ENCODE peak calls at places on chromosomes 3 and 15, in five cellular contexts. M is HepG2, D is GM12878, B is SK-N-SH, U is K562. R is an unnamed sample.

GRCh38 chr3:48408823-48409281 is 21.0 kb downstream of the PLXNB1 start:
- DNase-seq in B (peak; percentile 24), D (no peak), M (no peak), U (no peak), R (no peak)

GRCh38 chr15:56327721-56328502 is 37.3 kb upstream of the TEX9 start:
- DNase-seq in D (no peak), M (no peak), U (no peak), B (no peak), R (no peak)

GRCh38 chr3:14288168-14288788 is 109.7 kb downstream of the LSM3 start:
- DNase-seq in B (no peak), D (no peak), M (no peak), U (no peak), R (no peak)

GRCh38 chr3:101325393-101326134 is 5.2 kb upstream of the IMPG2 start:
- DNase-seq in M (no peak), B (no peak), U (peak; percentile 35), D (no peak), R (no peak)

GRCh38 chr3:46931631-46932441 is 44.7 kb downstream of the CCDC12 start:
- DNase-seq in B (peak; percentile 43), U (no peak), M (peak; percentile 80), D (peak; percentile 57), R (no peak)

GRCh38 chr3:155553800-155554199 is 191.1 kb downstream of the PLCH1 start:
- DNase-seq in U (no peak), B (no peak), D (no peak), M (peak; percentile 9), R (no peak)

GRCh38 chr15:92034227-92034626 is 180.7 kb downstream of the SLCO3A1 start:
- DNase-seq in D (no peak), U (no peak), B (no peak), M (no peak), R (no peak)

GRCh38 chr15:29698030-29698701 is 124.1 kb downstream of the TJP1 start:
- DNase-seq in M (peak; percentile 61), D (no peak), B (no peak), U (no peak), R (no peak)

GRCh38 chr3:85487375-85487774 is 528.6 kb downstream of the CADM2 start:
- DNase-seq in B (no peak), D (no peak), M (no peak), U (no peak), R (no peak)

GRCh38 chr15:58764468-58764867 is 6.6 kb upstream of the MINDY2 start:
- DNase-seq in U (no peak), B (no peak), D (no peak), M (no peak), R (no peak)

GRCh38 chr3:37295925-37296324 is 121.5 kb upstream of the LRRFIP2 start:
- DNase-seq in U (no peak), M (no peak), B (no peak), D (no peak), R (no peak)
- TF ChIP-seq GABPA in U (no peak), M (no peak), B (no peak), D (no peak), R (no peak)

GRCh38 chr3:31562525-31562924 is 29.8 kb downstream of the STT3B start:
- DNase-seq in D (no peak), B (no peak), U (peak; percentile 26), M (no peak), R (peak; percentile 43)
- TF ChIP-seq JUND in D (no peak), B (no peak), U (no peak), M (no peak), R (no peak)

DNA sequence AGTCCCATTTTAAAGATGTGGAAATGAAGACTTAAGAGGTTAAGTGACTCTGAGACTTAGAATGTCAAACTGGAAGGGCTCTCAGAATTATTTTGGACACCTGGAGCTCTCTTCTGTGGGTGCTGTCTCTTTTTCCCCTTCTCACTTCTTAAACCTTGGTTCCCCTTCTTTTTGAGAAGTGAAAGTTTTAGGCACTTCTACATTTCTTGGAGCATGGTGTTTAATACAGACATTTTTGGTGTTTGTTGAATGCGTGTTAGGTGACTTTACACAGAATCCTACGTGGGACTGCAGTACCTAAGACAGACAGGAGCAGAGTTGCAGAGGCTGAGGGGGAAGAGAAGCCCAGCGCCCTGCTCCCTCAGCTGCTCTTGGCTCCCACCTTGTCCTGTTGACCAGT is 133.3 kb downstream of the MDFIC2 start:
- DNase-seq in U (no peak), B (no peak), M (no peak), D (peak; percentile 13), R (no peak)
- TF ChIP-seq GABPA in U (no peak), B (no peak), M (no peak), D (no peak), R (no peak)

DNA sequence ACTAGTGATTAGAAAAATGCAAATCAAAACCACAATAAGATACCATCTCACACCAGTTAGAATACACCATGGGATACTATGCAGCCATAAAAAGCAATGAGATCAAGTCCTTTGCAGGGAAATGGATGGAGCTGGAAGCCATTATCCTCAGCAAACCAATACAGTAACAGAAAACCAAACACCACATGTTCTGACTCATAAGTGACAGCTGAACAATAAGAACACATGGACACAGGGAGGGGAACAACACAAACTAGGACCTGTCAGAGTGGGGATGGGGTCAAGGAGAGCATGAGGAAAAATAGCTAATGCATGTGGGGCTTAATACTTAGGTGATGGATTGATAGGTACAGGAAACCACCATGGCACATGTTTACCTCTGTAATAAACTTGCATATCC is 36.0 kb upstream of the CCNL1 start:
- DNase-seq in D (no peak), U (no peak), B (no peak), M (no peak), R (no peak)
- TF ChIP-seq JUND in D (no peak), U (no peak), B (no peak), M (no peak), R (no peak)

DNA sequence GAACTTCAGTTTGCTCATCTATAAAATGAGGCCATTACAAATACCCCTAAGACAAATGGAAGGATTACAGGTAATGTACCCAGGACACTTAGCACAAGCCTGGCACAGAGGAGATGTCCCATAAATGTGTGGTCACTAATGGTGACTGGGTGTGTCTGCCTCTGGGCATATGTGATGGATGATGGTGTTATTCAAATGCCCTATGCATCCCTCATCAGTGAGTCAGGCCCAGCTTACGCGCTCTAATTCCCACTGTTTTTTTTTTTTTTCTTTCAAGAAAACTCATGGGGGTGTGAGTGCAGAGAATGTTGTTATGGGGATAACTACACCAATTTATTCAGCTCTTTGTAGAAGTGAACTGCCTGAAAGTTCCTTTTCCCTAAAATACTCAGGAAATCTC is 23.6 kb upstream of the KIF23 start:
- DNase-seq in B (no peak), U (no peak), D (no peak), M (no peak), R (no peak)
- TF ChIP-seq GABPA in B (no peak), U (no peak), D (no peak), M (no peak), R (no peak)

GRCh38 chr3:80696280-80696679 is 928.5 kb upstream of the ROBO1 start:
- DNase-seq in U (no peak), M (peak; percentile 94), B (no peak), D (no peak), R (no peak)
- TF ChIP-seq JUND in U (no peak), M (no peak), B (no peak), D (no peak), R (no peak)

GRCh38 chr15:38252481-38253311 is at the start of gene SPRED1:
- DNase-seq in D (no peak), M (peak; percentile 14), U (peak; percentile 21), B (peak; percentile 76), R (peak; percentile 63)
- TF ChIP-seq GABPA in D (no peak), M (no peak), U (peak; percentile 47), B (no peak), R (no peak)

GRCh38 chr3:23863060-23863459 is 53.7 kb downstream of the NKIRAS1 start:
- DNase-seq in M (no peak), U (no peak), D (no peak), B (no peak), R (no peak)

GRCh38 chr3:23856286-23856685 is 50.5 kb downstream of the UBE2E1 start:
- DNase-seq in B (no peak), M (no peak), D (no peak), U (no peak), R (no peak)

GRCh38 chr3:23859839-23860382 is 54.2 kb downstream of the UBE2E1 start:
- DNase-seq in M (no peak), U (no peak), D (no peak), B (no peak), R (no peak)

GRCh38 chr3:23861689-23862088 is 55.1 kb downstream of the NKIRAS1 start:
- DNase-seq in D (no peak), B (no peak), U (no peak), M (no peak), R (no peak)

GRCh38 chr3:23859012-23859743 is 53.4 kb downstream of the UBE2E1 start:
- DNase-seq in U (no peak), B (no peak), D (no peak), M (no peak), R (no peak)
- TF ChIP-seq JUND in U (no peak), B (no peak), D (no peak), M (no peak), R (no peak)

GRCh38 chr15:74365619-74366445 is 1.6 kb downstream of the CYP11A1 start:
- DNase-seq in B (no peak), D (no peak), U (no peak), M (peak; percentile 25), R (peak; percentile 83)
- TF ChIP-seq GABPA in B (no peak), D (no peak), U (no peak), M (no peak), R (no peak)

DNA sequence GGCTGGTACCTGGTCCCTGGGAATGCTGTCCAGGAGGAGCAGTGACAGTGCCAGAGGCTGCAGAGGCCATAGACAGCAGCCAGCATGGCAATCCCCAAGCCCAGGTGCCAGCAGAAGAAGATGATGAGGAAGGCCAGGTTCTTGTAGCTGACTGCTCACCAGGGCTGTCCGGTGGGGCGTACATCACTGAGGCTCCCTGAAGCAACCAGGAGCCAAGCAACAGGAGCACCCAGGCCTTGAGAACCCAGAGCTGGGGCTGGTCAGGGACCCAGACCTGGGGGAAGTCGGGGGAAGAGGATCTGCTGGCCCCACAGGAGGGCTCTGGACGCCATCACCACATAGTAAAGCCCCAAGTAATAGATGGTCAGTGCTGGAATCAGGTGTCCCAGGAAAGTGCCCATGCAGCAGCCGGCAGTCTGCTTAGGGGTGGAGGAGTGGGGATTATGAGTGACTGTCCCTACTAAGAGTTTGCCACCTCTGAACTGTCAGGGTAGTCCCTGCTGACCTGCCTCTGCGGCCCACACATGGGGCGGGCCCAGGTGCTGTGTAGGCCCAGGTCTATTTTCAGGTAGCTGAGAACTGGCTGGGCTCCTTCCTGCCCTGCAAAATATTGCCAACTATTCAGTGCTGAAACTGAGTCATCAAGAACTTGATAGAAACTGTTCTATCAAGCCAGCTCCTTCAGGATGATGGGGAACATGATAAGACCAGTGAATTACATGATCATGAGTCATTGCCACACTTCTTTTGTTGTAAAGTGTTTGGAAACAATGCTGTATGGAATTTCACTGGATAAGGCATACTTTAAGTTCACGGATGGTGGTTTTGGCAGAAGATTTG is 68.7 kb downstream of the CHRD start:
- DNase-seq in U (no peak), M (no peak), B (no peak), D (no peak), R (no peak)
- TF ChIP-seq JUND in U (peak; percentile 71), M (no peak), B (peak; percentile 99), D (no peak), R (no peak)

R was measured in H1.